ENCODE peak calls at places on chromosomes 12 and 14, in nine cellular contexts. One of them, this sample, is unnamed.

GRCh38 chr14:32078030-32078793 is 1.1 kb downstream of the ARHGAP5 start:
- DNase-seq in OCI-LY7: peak
- DNase-seq in A673: no peak
- DNase-seq in esophagus squamous epithelium: no peak
- DNase-seq in neural progenitor cell: peak
- DNase-seq in adrenal gland: no peak
- DNase-seq in upper lobe of right lung: peak
- DNase-seq in CD4-positive, CD25-positive, alpha-beta regulatory T cell: peak
- DNase-seq in H9: no peak
- DNase-seq in this sample: peak

GRCh38 chr14:93857081-93857480 is 68.8 kb upstream of the PRIMA1 start:
- DNase-seq in OCI-LY7: no peak
- DNase-seq in A673: no peak
- DNase-seq in esophagus squamous epithelium: no peak
- DNase-seq in neural progenitor cell: no peak
- DNase-seq in adrenal gland: no peak
- DNase-seq in upper lobe of right lung: no peak
- DNase-seq in CD4-positive, CD25-positive, alpha-beta regulatory T cell: no peak
- DNase-seq in H9: no peak
- DNase-seq in this sample: no peak

GRCh38 chr12:49909826-49910225 is 6.1 kb upstream of the FAIM2 start:
- DNase-seq in OCI-LY7: no peak
- DNase-seq in A673: no peak
- DNase-seq in esophagus squamous epithelium: no peak
- DNase-seq in neural progenitor cell: peak
- DNase-seq in adrenal gland: peak
- DNase-seq in upper lobe of right lung: peak
- DNase-seq in CD4-positive, CD25-positive, alpha-beta regulatory T cell: no peak
- DNase-seq in H9: peak
- DNase-seq in this sample: no peak

GRCh38 chr12:101634724-101635123 is 40.0 kb downstream of the MYBPC1 start:
- DNase-seq in OCI-LY7: peak
- DNase-seq in A673: no peak
- DNase-seq in esophagus squamous epithelium: no peak
- DNase-seq in neural progenitor cell: no peak
- DNase-seq in adrenal gland: no peak
- DNase-seq in upper lobe of right lung: no peak
- DNase-seq in CD4-positive, CD25-positive, alpha-beta regulatory T cell: no peak
- DNase-seq in H9: no peak
- DNase-seq in this sample: no peak

GRCh38 chr12:50110762-50111416 is 1.1 kb upstream of the COX14 start:
- DNase-seq in OCI-LY7: peak
- DNase-seq in A673: peak
- DNase-seq in esophagus squamous epithelium: no peak
- DNase-seq in neural progenitor cell: peak
- DNase-seq in adrenal gland: peak
- DNase-seq in upper lobe of right lung: peak
- DNase-seq in CD4-positive, CD25-positive, alpha-beta regulatory T cell: no peak
- DNase-seq in H9: peak
- DNase-seq in this sample: no peak

GRCh38 chr12:46942579-46942978 is 116.8 kb upstream of the SLC38A4 start:
- DNase-seq in OCI-LY7: no peak
- DNase-seq in A673: peak
- DNase-seq in esophagus squamous epithelium: no peak
- DNase-seq in neural progenitor cell: no peak
- DNase-seq in adrenal gland: no peak
- DNase-seq in upper lobe of right lung: no peak
- DNase-seq in CD4-positive, CD25-positive, alpha-beta regulatory T cell: no peak
- DNase-seq in H9: no peak
- DNase-seq in this sample: no peak

GRCh38 chr12:94244165-94245133 is 96.1 kb downstream of the PLXNC1 start:
- DNase-seq in OCI-LY7: peak
- DNase-seq in A673: no peak
- DNase-seq in esophagus squamous epithelium: no peak
- DNase-seq in neural progenitor cell: no peak
- DNase-seq in adrenal gland: no peak
- DNase-seq in upper lobe of right lung: peak
- DNase-seq in CD4-positive, CD25-positive, alpha-beta regulatory T cell: no peak
- DNase-seq in H9: no peak
- DNase-seq in this sample: no peak

GRCh38 chr14:55333785-55334485 is 62.7 kb downstream of the FBXO34 start:
- DNase-seq in OCI-LY7: no peak
- DNase-seq in A673: no peak
- DNase-seq in esophagus squamous epithelium: no peak
- DNase-seq in neural progenitor cell: no peak
- DNase-seq in adrenal gland: no peak
- DNase-seq in upper lobe of right lung: no peak
- DNase-seq in CD4-positive, CD25-positive, alpha-beta regulatory T cell: no peak
- DNase-seq in H9: no peak
- DNase-seq in this sample: no peak

GRCh38 chr14:58479975-58480374 is 52.5 kb downstream of the KIAA0586 start:
- DNase-seq in OCI-LY7: peak
- DNase-seq in A673: no peak
- DNase-seq in esophagus squamous epithelium: no peak
- DNase-seq in neural progenitor cell: no peak
- DNase-seq in adrenal gland: no peak
- DNase-seq in upper lobe of right lung: no peak
- DNase-seq in CD4-positive, CD25-positive, alpha-beta regulatory T cell: no peak
- DNase-seq in H9: no peak
- DNase-seq in this sample: no peak

GRCh38 chr12:69044887-69045286 is 111.9 kb upstream of the CPM start:
- DNase-seq in OCI-LY7: no peak
- DNase-seq in A673: no peak
- DNase-seq in esophagus squamous epithelium: no peak
- DNase-seq in neural progenitor cell: no peak
- DNase-seq in adrenal gland: no peak
- DNase-seq in upper lobe of right lung: no peak
- DNase-seq in CD4-positive, CD25-positive, alpha-beta regulatory T cell: no peak
- DNase-seq in H9: no peak
- DNase-seq in this sample: no peak

GRCh38 chr12:30952036-30952435 is 25.5 kb downstream of the TSPAN11 start:
- DNase-seq in OCI-LY7: no peak
- DNase-seq in A673: no peak
- DNase-seq in esophagus squamous epithelium: no peak
- DNase-seq in neural progenitor cell: no peak
- DNase-seq in adrenal gland: no peak
- DNase-seq in upper lobe of right lung: no peak
- DNase-seq in CD4-positive, CD25-positive, alpha-beta regulatory T cell: no peak
- DNase-seq in H9: no peak
- DNase-seq in this sample: no peak

GRCh38 chr14:51651388-51652167 is at the start of gene FRMD6:
- DNase-seq in OCI-LY7: peak
- DNase-seq in A673: peak
- DNase-seq in esophagus squamous epithelium: peak
- DNase-seq in neural progenitor cell: peak
- DNase-seq in adrenal gland: peak
- DNase-seq in upper lobe of right lung: peak
- DNase-seq in CD4-positive, CD25-positive, alpha-beta regulatory T cell: peak
- DNase-seq in H9: peak
- DNase-seq in this sample: peak

GRCh38 chr12:64618953-64619590 is 8.8 kb downstream of the RASSF3 start:
- DNase-seq in OCI-LY7: peak
- DNase-seq in A673: peak
- DNase-seq in esophagus squamous epithelium: no peak
- DNase-seq in neural progenitor cell: no peak
- DNase-seq in adrenal gland: no peak
- DNase-seq in upper lobe of right lung: no peak
- DNase-seq in CD4-positive, CD25-positive, alpha-beta regulatory T cell: no peak
- DNase-seq in H9: no peak
- DNase-seq in this sample: no peak

GRCh38 chr12:48680861-48681260 is 1.2 kb downstream of the KANSL2 start:
- DNase-seq in OCI-LY7: no peak
- DNase-seq in A673: no peak
- DNase-seq in esophagus squamous epithelium: no peak
- DNase-seq in neural progenitor cell: no peak
- DNase-seq in adrenal gland: no peak
- DNase-seq in upper lobe of right lung: no peak
- DNase-seq in CD4-positive, CD25-positive, alpha-beta regulatory T cell: no peak
- DNase-seq in H9: no peak
- DNase-seq in this sample: no peak
- H3K27ac ChIP-seq in OCI-LY7: no peak
- H3K27ac ChIP-seq in A673: peak
- H3K27ac ChIP-seq in esophagus squamous epithelium: peak
- H3K27ac ChIP-seq in neural progenitor cell: no peak
- H3K27ac ChIP-seq in adrenal gland: no peak
- H3K27ac ChIP-seq in upper lobe of right lung: no peak
- H3K27ac ChIP-seq in CD4-positive, CD25-positive, alpha-beta regulatory T cell: no peak
- H3K27ac ChIP-seq in H9: no peak
- H3K27ac ChIP-seq in this sample: no peak

GRCh38 chr12:122123761-122124145 is 45.2 kb downstream of the MLXIP start:
- DNase-seq in OCI-LY7: no peak
- DNase-seq in A673: no peak
- DNase-seq in esophagus squamous epithelium: no peak
- DNase-seq in neural progenitor cell: peak
- DNase-seq in adrenal gland: no peak
- DNase-seq in upper lobe of right lung: no peak
- DNase-seq in CD4-positive, CD25-positive, alpha-beta regulatory T cell: no peak
- DNase-seq in H9: no peak
- DNase-seq in this sample: no peak

GRCh38 chr12:122124370-122124769 is 45.8 kb downstream of the MLXIP start:
- DNase-seq in OCI-LY7: no peak
- DNase-seq in A673: no peak
- DNase-seq in esophagus squamous epithelium: no peak
- DNase-seq in neural progenitor cell: peak
- DNase-seq in adrenal gland: no peak
- DNase-seq in upper lobe of right lung: no peak
- DNase-seq in CD4-positive, CD25-positive, alpha-beta regulatory T cell: no peak
- DNase-seq in H9: no peak
- DNase-seq in this sample: no peak

GRCh38 chr12:122126713-122127597 is 47.1 kb downstream of the IL31 start:
- DNase-seq in OCI-LY7: no peak
- DNase-seq in A673: no peak
- DNase-seq in esophagus squamous epithelium: no peak
- DNase-seq in neural progenitor cell: peak
- DNase-seq in adrenal gland: peak
- DNase-seq in upper lobe of right lung: no peak
- DNase-seq in CD4-positive, CD25-positive, alpha-beta regulatory T cell: no peak
- DNase-seq in H9: no peak
- DNase-seq in this sample: peak

GRCh38 chr12:122126342-122126635 is 47.7 kb downstream of the IL31 start:
- DNase-seq in OCI-LY7: no peak
- DNase-seq in A673: no peak
- DNase-seq in esophagus squamous epithelium: no peak
- DNase-seq in neural progenitor cell: no peak
- DNase-seq in adrenal gland: no peak
- DNase-seq in upper lobe of right lung: no peak
- DNase-seq in CD4-positive, CD25-positive, alpha-beta regulatory T cell: no peak
- DNase-seq in H9: no peak
- DNase-seq in this sample: no peak

DNA sequence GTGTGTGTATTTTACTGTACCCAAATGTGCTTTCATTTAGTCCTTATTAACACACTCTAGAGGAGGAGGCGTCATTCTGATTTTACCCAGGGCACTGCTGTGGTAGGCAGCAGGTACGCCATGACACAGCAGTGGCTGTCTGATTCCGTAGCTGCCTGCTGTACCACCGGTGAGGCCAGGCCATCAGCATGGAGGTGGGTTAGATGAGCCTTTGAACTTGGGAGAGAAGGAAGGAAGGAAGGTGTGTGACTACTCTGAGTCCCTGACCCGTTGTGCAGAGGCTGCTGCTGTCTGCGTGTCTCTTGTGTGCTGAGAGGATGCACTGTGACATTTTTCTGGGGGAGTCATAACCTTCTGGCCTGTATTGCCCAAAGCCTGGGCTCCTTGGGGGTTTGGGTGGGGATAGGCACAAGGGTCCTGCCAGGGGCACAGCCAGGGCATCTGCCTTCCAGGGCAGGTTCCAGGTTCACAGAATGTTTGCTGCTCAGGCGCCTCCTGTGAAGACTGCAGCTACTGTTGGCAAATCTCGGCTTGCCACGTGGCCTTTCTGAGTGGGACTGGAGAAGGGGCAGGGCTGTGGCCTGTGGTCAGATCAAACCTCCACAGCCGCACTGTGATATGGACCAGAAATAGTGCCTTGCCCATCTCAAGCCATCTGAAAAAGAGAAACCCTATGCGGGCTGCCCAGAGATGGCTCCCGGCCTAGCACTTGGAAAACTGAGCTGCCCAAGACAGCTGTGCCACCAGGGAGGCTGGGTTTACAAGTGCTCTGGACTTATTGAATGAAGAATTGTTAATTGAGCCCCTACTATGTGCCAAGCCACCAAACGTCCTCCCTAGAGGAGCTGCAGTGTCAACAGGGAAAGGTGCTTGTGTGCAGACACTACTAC is 47.1 kb downstream of the MLXIP start:
- DNase-seq in OCI-LY7: no peak
- DNase-seq in A673: no peak
- DNase-seq in esophagus squamous epithelium: no peak
- DNase-seq in neural progenitor cell: no peak
- DNase-seq in adrenal gland: no peak
- DNase-seq in upper lobe of right lung: no peak
- DNase-seq in CD4-positive, CD25-positive, alpha-beta regulatory T cell: no peak
- DNase-seq in H9: no peak
- DNase-seq in this sample: peak
- H3K27ac ChIP-seq in OCI-LY7: no peak
- H3K27ac ChIP-seq in A673: no peak
- H3K27ac ChIP-seq in esophagus squamous epithelium: no peak
- H3K27ac ChIP-seq in neural progenitor cell: no peak
- H3K27ac ChIP-seq in adrenal gland: no peak
- H3K27ac ChIP-seq in upper lobe of right lung: no peak
- H3K27ac ChIP-seq in CD4-positive, CD25-positive, alpha-beta regulatory T cell: no peak
- H3K27ac ChIP-seq in H9: no peak
- H3K27ac ChIP-seq in this sample: no peak

DNA sequence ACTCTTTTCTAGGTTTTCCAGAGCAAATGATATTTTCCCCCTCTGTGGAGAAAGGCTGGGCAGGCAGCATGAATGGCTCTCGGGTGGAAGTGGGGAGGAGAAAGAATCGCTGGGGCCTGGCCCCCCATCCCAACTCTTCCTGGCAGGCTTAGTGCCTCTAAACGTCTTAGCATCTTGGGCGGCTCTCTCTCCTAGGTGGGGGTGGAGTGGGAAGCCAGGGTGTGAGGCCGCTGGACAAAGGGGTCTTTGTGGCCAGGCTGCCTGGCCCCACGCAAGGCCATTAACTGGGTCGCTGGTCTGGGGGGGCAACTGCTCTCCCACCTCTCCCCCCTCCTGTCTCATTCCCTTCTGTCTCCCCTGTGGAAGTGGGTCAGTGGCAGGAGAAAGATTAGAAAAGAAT is 4.7 kb downstream of the LRP1-AS start:
- DNase-seq in OCI-LY7: no peak
- DNase-seq in A673: no peak
- DNase-seq in esophagus squamous epithelium: no peak
- DNase-seq in neural progenitor cell: no peak
- DNase-seq in adrenal gland: no peak
- DNase-seq in upper lobe of right lung: no peak
- DNase-seq in CD4-positive, CD25-positive, alpha-beta regulatory T cell: no peak
- DNase-seq in H9: no peak
- DNase-seq in this sample: no peak
- H3K27ac ChIP-seq in OCI-LY7: no peak
- H3K27ac ChIP-seq in A673: no peak
- H3K27ac ChIP-seq in esophagus squamous epithelium: peak
- H3K27ac ChIP-seq in neural progenitor cell: no peak
- H3K27ac ChIP-seq in adrenal gland: no peak
- H3K27ac ChIP-seq in upper lobe of right lung: peak
- H3K27ac ChIP-seq in CD4-positive, CD25-positive, alpha-beta regulatory T cell: no peak
- H3K27ac ChIP-seq in H9: no peak
- H3K27ac ChIP-seq in this sample: peak

DNA sequence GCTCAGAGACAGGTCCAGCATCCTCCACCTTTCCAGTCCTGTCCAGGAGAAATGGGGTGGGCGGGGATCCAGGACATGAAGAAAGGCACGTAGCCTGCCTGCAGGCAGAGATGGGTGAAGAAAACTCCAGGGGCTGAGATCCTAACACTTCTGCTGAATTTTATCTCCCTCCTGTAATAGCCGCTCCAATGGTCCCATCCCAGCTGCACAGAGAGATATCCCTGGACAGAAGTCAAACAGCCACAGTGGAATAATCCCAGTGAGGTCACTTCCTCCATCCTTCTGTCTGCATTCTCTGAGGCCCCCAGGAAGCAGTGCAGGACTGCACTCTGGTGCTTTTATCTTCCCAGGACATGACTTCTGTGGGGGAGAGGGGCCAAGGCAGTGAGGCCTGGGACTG is 26.3 kb downstream of the KRT18 start:
- DNase-seq in OCI-LY7: no peak
- DNase-seq in A673: no peak
- DNase-seq in esophagus squamous epithelium: no peak
- DNase-seq in neural progenitor cell: no peak
- DNase-seq in adrenal gland: no peak
- DNase-seq in upper lobe of right lung: no peak
- DNase-seq in CD4-positive, CD25-positive, alpha-beta regulatory T cell: no peak
- DNase-seq in H9: no peak
- DNase-seq in this sample: no peak
- H3K27ac ChIP-seq in OCI-LY7: no peak
- H3K27ac ChIP-seq in A673: no peak
- H3K27ac ChIP-seq in esophagus squamous epithelium: no peak
- H3K27ac ChIP-seq in neural progenitor cell: no peak
- H3K27ac ChIP-seq in adrenal gland: no peak
- H3K27ac ChIP-seq in upper lobe of right lung: no peak
- H3K27ac ChIP-seq in CD4-positive, CD25-positive, alpha-beta regulatory T cell: no peak
- H3K27ac ChIP-seq in H9: no peak
- H3K27ac ChIP-seq in this sample: no peak